ENCODE peak calls at places on chromosomes 3 and 15, in five cellular contexts. E is HFFc6, C is IMR-90, J is GM06990, X is NCI-H1436. S is an unnamed sample.

GRCh38 chr3:61454806-61455205 is 106.6 kb upstream of the PTPRG start:
- DNase-seq in C (peak), J (no peak), E (peak), X (no peak), S (peak)

GRCh38 chr3:26807272-26807671 is 184.7 kb downstream of the LRRC3B start:
- DNase-seq in E (no peak), X (no peak), J (no peak), C (no peak), S (no peak)

GRCh38 chr3:21954709-21955108 is 203.7 kb upstream of the ZNF385D start:
- DNase-seq in J (no peak), C (peak), X (no peak), E (peak), S (peak)

GRCh38 chr15:60407406-60407805 is 9.6 kb upstream of the ANXA2 start:
- DNase-seq in E (peak), J (no peak), C (peak), X (no peak), S (peak)

GRCh38 chr3:108085821-108086350 is 4.9 kb downstream of the CD47 start:
- DNase-seq in J (no peak), E (no peak), C (peak), X (no peak), S (peak)

GRCh38 chr3:50194128-50194902 is 2.9 kb downstream of the GNAT1 start:
- DNase-seq in X (peak), C (peak), J (peak), E (peak), S (peak)

GRCh38 chr3:38348903-38349302 is 2.3 kb downstream of the XYLB start:
- DNase-seq in C (peak), J (no peak), E (peak), X (no peak), S (peak)

GRCh38 chr3:143135150-143135549 is 15.6 kb downstream of the CHST2 start:
- DNase-seq in X (no peak), J (no peak), C (peak), E (peak), S (peak)

GRCh38 chr3:114223146-114223545 is 14.2 kb downstream of the ZNF80 start:
- DNase-seq in E (no peak), C (no peak), X (no peak), J (peak), S (no peak)

GRCh38 chr15:88465633-88466219 is 1.5 kb downstream of the MRPL46 start:
- DNase-seq in J (no peak), E (peak), C (peak), X (no peak), S (peak)

GRCh38 chr15:70356919-70357318 is 259.2 kb upstream of the TLE3 start:
- DNase-seq in E (no peak), J (no peak), C (no peak), X (no peak), S (peak)

GRCh38 chr3:171204942-171205341 is 178.4 kb upstream of the SLC2A2 start:
- DNase-seq in C (no peak), X (no peak), J (no peak), E (no peak), S (no peak)

GRCh38 chr15:55230051-55230670 is 33.4 kb upstream of the RSL24D1 start:
- DNase-seq in E (no peak), C (peak), J (no peak), X (no peak), S (peak)

GRCh38 chr3:27105904-27106303 is 263.3 kb downstream of the NEK10 start:
- DNase-seq in X (no peak), E (no peak), J (no peak), C (no peak), S (peak)

GRCh38 chr3:29176501-29176900 is 104.4 kb upstream of the RBMS3 start:
- DNase-seq in C (no peak), J (no peak), X (no peak), E (no peak), S (no peak)

GRCh38 chr3:71725279-71725991 is at the start of gene EIF4E3:
- DNase-seq in J (no peak), C (peak), X (peak), E (no peak), S (peak)

GRCh38 chr15:67822537-67823370 is 2.6 kb upstream of the SKOR1 start:
- DNase-seq in J (no peak), X (no peak), E (no peak), C (no peak), S (no peak)

GRCh38 chr3:148789156-148789555 is 38.5 kb upstream of the CPB1 start:
- DNase-seq in X (no peak), E (peak), J (no peak), C (no peak), S (peak)

GRCh38 chr3:127217594-127218456 is 24.9 kb downstream of the PRR23E start:
- DNase-seq in X (no peak), E (peak), J (peak), C (peak), S (peak)

GRCh38 chr15:38688761-38689160 is 124.1 kb upstream of the RASGRP1 start:
- DNase-seq in C (no peak), E (no peak), J (no peak), X (no peak), S (no peak)

GRCh38 chr3:50481992-50482391 is 21.4 kb downstream of the CACNA2D2 start:
- DNase-seq in X (no peak), C (no peak), J (no peak), E (no peak), S (no peak)

GRCh38 chr3:196096382-196096953 is 14.6 kb upstream of the TFRC start:
- DNase-seq in C (no peak), J (peak), X (no peak), E (no peak), S (peak)

GRCh38 chr15:78351539-78351938 is 11.4 kb downstream of the CRABP1 start:
- DNase-seq in C (no peak), E (no peak), J (no peak), X (no peak), S (no peak)

GRCh38 chr15:51156957-51157356 is 62.3 kb upstream of the TNFAIP8L3 start:
- DNase-seq in E (no peak), X (no peak), J (no peak), C (no peak), S (no peak)

GRCh38 chr15:80645494-80646065 is 49.5 kb upstream of the ABHD17C start:
- DNase-seq in E (no peak), C (peak), J (no peak), X (no peak), S (peak)

GRCh38 chr3:31077826-31078225 is 183.4 kb upstream of the GADL1 start:
- DNase-seq in C (peak), E (peak), X (no peak), J (no peak), S (peak)

S was measured in EH.